ENCODE peak calls at places on chromosomes 13 and 19, in five cellular contexts. One of them, this sample, is unnamed.

GRCh38 chr19:18197306-18197705 is 4.3 kb downstream of the MPV17L2 start:
- DNase-seq in mesothelial cell of epicardium: no peak
- DNase-seq in cerebellar nuclear complex: no peak
- DNase-seq in stimulated activated CD4-positive, alpha-beta T cell treated with anti-CD3 and anti-CD28 coated beads, Interleukin-12 subunit alpha, Interleukin-12 subunit beta, amount 100 ng/mL, for 4 hours: no peak
- DNase-seq in activated CD4-positive, alpha-beta memory T cell treated with anti-CD3 and anti-CD28 coated beads, Interleukin-2, amount 10 ng/mL, durations not matched to agents 7 days and 5 days: no peak
- DNase-seq in this sample: no peak

GRCh38 chr13:75196112-75196855 is 285.7 kb downstream of the TBC1D4 start:
- DNase-seq in mesothelial cell of epicardium: no peak
- DNase-seq in cerebellar nuclear complex: no peak
- DNase-seq in stimulated activated CD4-positive, alpha-beta T cell treated with anti-CD3 and anti-CD28 coated beads, Interleukin-12 subunit alpha, Interleukin-12 subunit beta, amount 100 ng/mL, for 4 hours: no peak
- DNase-seq in activated CD4-positive, alpha-beta memory T cell treated with anti-CD3 and anti-CD28 coated beads, Interleukin-2, amount 10 ng/mL, durations not matched to agents 7 days and 5 days: no peak
- DNase-seq in this sample: no peak

GRCh38 chr13:80680786-80681366 is 339.9 kb upstream of the SPRY2 start:
- DNase-seq in mesothelial cell of epicardium: no peak
- DNase-seq in cerebellar nuclear complex: no peak
- DNase-seq in stimulated activated CD4-positive, alpha-beta T cell treated with anti-CD3 and anti-CD28 coated beads, Interleukin-12 subunit alpha, Interleukin-12 subunit beta, amount 100 ng/mL, for 4 hours: no peak
- DNase-seq in activated CD4-positive, alpha-beta memory T cell treated with anti-CD3 and anti-CD28 coated beads, Interleukin-2, amount 10 ng/mL, durations not matched to agents 7 days and 5 days: no peak
- DNase-seq in this sample: no peak

GRCh38 chr19:46115396-46116109 is 8.9 kb downstream of the IGFL3 start:
- DNase-seq in mesothelial cell of epicardium: no peak
- DNase-seq in cerebellar nuclear complex: no peak
- DNase-seq in stimulated activated CD4-positive, alpha-beta T cell treated with anti-CD3 and anti-CD28 coated beads, Interleukin-12 subunit alpha, Interleukin-12 subunit beta, amount 100 ng/mL, for 4 hours: peak; percentile 41
- DNase-seq in activated CD4-positive, alpha-beta memory T cell treated with anti-CD3 and anti-CD28 coated beads, Interleukin-2, amount 10 ng/mL, durations not matched to agents 7 days and 5 days: peak; percentile 27
- DNase-seq in this sample: no peak

GRCh38 chr19:41758846-41759245 is 3.5 kb downstream of the CEACAM6 start:
- DNase-seq in mesothelial cell of epicardium: no peak
- DNase-seq in cerebellar nuclear complex: no peak
- DNase-seq in stimulated activated CD4-positive, alpha-beta T cell treated with anti-CD3 and anti-CD28 coated beads, Interleukin-12 subunit alpha, Interleukin-12 subunit beta, amount 100 ng/mL, for 4 hours: no peak
- DNase-seq in activated CD4-positive, alpha-beta memory T cell treated with anti-CD3 and anti-CD28 coated beads, Interleukin-2, amount 10 ng/mL, durations not matched to agents 7 days and 5 days: no peak
- DNase-seq in this sample: no peak

GRCh38 chr13:109904218-109904617 is 117.8 kb upstream of the IRS2 start:
- DNase-seq in mesothelial cell of epicardium: no peak
- DNase-seq in cerebellar nuclear complex: no peak
- DNase-seq in stimulated activated CD4-positive, alpha-beta T cell treated with anti-CD3 and anti-CD28 coated beads, Interleukin-12 subunit alpha, Interleukin-12 subunit beta, amount 100 ng/mL, for 4 hours: no peak
- DNase-seq in activated CD4-positive, alpha-beta memory T cell treated with anti-CD3 and anti-CD28 coated beads, Interleukin-2, amount 10 ng/mL, durations not matched to agents 7 days and 5 days: no peak
- DNase-seq in this sample: no peak

GRCh38 chr19:8204961-8205360 is 4.2 kb upstream of the CERS4 start:
- DNase-seq in mesothelial cell of epicardium: no peak
- DNase-seq in cerebellar nuclear complex: no peak
- DNase-seq in stimulated activated CD4-positive, alpha-beta T cell treated with anti-CD3 and anti-CD28 coated beads, Interleukin-12 subunit alpha, Interleukin-12 subunit beta, amount 100 ng/mL, for 4 hours: no peak
- DNase-seq in activated CD4-positive, alpha-beta memory T cell treated with anti-CD3 and anti-CD28 coated beads, Interleukin-2, amount 10 ng/mL, durations not matched to agents 7 days and 5 days: no peak
- DNase-seq in this sample: no peak

GRCh38 chr19:33374406-33374703 is 846 bp downstream of the CEBPG start:
- DNase-seq in mesothelial cell of epicardium: no peak
- DNase-seq in cerebellar nuclear complex: peak; percentile 34
- DNase-seq in stimulated activated CD4-positive, alpha-beta T cell treated with anti-CD3 and anti-CD28 coated beads, Interleukin-12 subunit alpha, Interleukin-12 subunit beta, amount 100 ng/mL, for 4 hours: no peak
- DNase-seq in activated CD4-positive, alpha-beta memory T cell treated with anti-CD3 and anti-CD28 coated beads, Interleukin-2, amount 10 ng/mL, durations not matched to agents 7 days and 5 days: no peak
- DNase-seq in this sample: no peak

GRCh38 chr13:104854007-104854406 is 1681.5 kb downstream of the EFNB2 start:
- DNase-seq in mesothelial cell of epicardium: no peak
- DNase-seq in cerebellar nuclear complex: no peak
- DNase-seq in stimulated activated CD4-positive, alpha-beta T cell treated with anti-CD3 and anti-CD28 coated beads, Interleukin-12 subunit alpha, Interleukin-12 subunit beta, amount 100 ng/mL, for 4 hours: no peak
- DNase-seq in activated CD4-positive, alpha-beta memory T cell treated with anti-CD3 and anti-CD28 coated beads, Interleukin-2, amount 10 ng/mL, durations not matched to agents 7 days and 5 days: no peak
- DNase-seq in this sample: no peak

GRCh38 chr13:102845630-102846260 is at the start of gene ERCC5:
- DNase-seq in mesothelial cell of epicardium: peak; percentile 92
- DNase-seq in cerebellar nuclear complex: peak; percentile 73
- DNase-seq in stimulated activated CD4-positive, alpha-beta T cell treated with anti-CD3 and anti-CD28 coated beads, Interleukin-12 subunit alpha, Interleukin-12 subunit beta, amount 100 ng/mL, for 4 hours: peak; percentile 92
- DNase-seq in activated CD4-positive, alpha-beta memory T cell treated with anti-CD3 and anti-CD28 coated beads, Interleukin-2, amount 10 ng/mL, durations not matched to agents 7 days and 5 days: peak; percentile 96
- DNase-seq in this sample: peak; percentile 96

GRCh38 chr19:18230941-18231734 is 4.9 kb upstream of the PDE4C start:
- DNase-seq in mesothelial cell of epicardium: no peak
- DNase-seq in cerebellar nuclear complex: no peak
- DNase-seq in stimulated activated CD4-positive, alpha-beta T cell treated with anti-CD3 and anti-CD28 coated beads, Interleukin-12 subunit alpha, Interleukin-12 subunit beta, amount 100 ng/mL, for 4 hours: no peak
- DNase-seq in activated CD4-positive, alpha-beta memory T cell treated with anti-CD3 and anti-CD28 coated beads, Interleukin-2, amount 10 ng/mL, durations not matched to agents 7 days and 5 days: no peak
- DNase-seq in this sample: no peak

GRCh38 chr19:54357381-54357780 is 7.3 kb downstream of the LAIR1 start:
- DNase-seq in mesothelial cell of epicardium: no peak
- DNase-seq in cerebellar nuclear complex: no peak
- DNase-seq in stimulated activated CD4-positive, alpha-beta T cell treated with anti-CD3 and anti-CD28 coated beads, Interleukin-12 subunit alpha, Interleukin-12 subunit beta, amount 100 ng/mL, for 4 hours: no peak
- DNase-seq in activated CD4-positive, alpha-beta memory T cell treated with anti-CD3 and anti-CD28 coated beads, Interleukin-2, amount 10 ng/mL, durations not matched to agents 7 days and 5 days: no peak
- DNase-seq in this sample: no peak

GRCh38 chr19:47209323-47210179 is 21.4 kb downstream of the BBC3 start:
- DNase-seq in mesothelial cell of epicardium: no peak
- DNase-seq in cerebellar nuclear complex: no peak
- DNase-seq in stimulated activated CD4-positive, alpha-beta T cell treated with anti-CD3 and anti-CD28 coated beads, Interleukin-12 subunit alpha, Interleukin-12 subunit beta, amount 100 ng/mL, for 4 hours: no peak
- DNase-seq in activated CD4-positive, alpha-beta memory T cell treated with anti-CD3 and anti-CD28 coated beads, Interleukin-2, amount 10 ng/mL, durations not matched to agents 7 days and 5 days: no peak
- DNase-seq in this sample: no peak

GRCh38 chr13:41060723-41061074 is 610 bp upstream of the WBP4 start:
- DNase-seq in mesothelial cell of epicardium: peak; percentile 92
- DNase-seq in cerebellar nuclear complex: peak; percentile 29
- DNase-seq in stimulated activated CD4-positive, alpha-beta T cell treated with anti-CD3 and anti-CD28 coated beads, Interleukin-12 subunit alpha, Interleukin-12 subunit beta, amount 100 ng/mL, for 4 hours: peak; percentile 88
- DNase-seq in activated CD4-positive, alpha-beta memory T cell treated with anti-CD3 and anti-CD28 coated beads, Interleukin-2, amount 10 ng/mL, durations not matched to agents 7 days and 5 days: peak; percentile 84
- DNase-seq in this sample: peak; percentile 80

GRCh38 chr13:31090921-31091624 is 70.6 kb downstream of the HSPH1 start:
- DNase-seq in mesothelial cell of epicardium: no peak
- DNase-seq in cerebellar nuclear complex: no peak
- DNase-seq in stimulated activated CD4-positive, alpha-beta T cell treated with anti-CD3 and anti-CD28 coated beads, Interleukin-12 subunit alpha, Interleukin-12 subunit beta, amount 100 ng/mL, for 4 hours: no peak
- DNase-seq in activated CD4-positive, alpha-beta memory T cell treated with anti-CD3 and anti-CD28 coated beads, Interleukin-2, amount 10 ng/mL, durations not matched to agents 7 days and 5 days: no peak
- DNase-seq in this sample: no peak

GRCh38 chr13:51270606-51271005 is 48.4 kb downstream of the FAM124A start:
- DNase-seq in mesothelial cell of epicardium: no peak
- DNase-seq in cerebellar nuclear complex: no peak
- DNase-seq in stimulated activated CD4-positive, alpha-beta T cell treated with anti-CD3 and anti-CD28 coated beads, Interleukin-12 subunit alpha, Interleukin-12 subunit beta, amount 100 ng/mL, for 4 hours: no peak
- DNase-seq in activated CD4-positive, alpha-beta memory T cell treated with anti-CD3 and anti-CD28 coated beads, Interleukin-2, amount 10 ng/mL, durations not matched to agents 7 days and 5 days: no peak
- DNase-seq in this sample: no peak

GRCh38 chr19:46413262-46414031 is at the start of gene CCDC8:
- DNase-seq in mesothelial cell of epicardium: peak; percentile 88
- DNase-seq in cerebellar nuclear complex: no peak
- DNase-seq in stimulated activated CD4-positive, alpha-beta T cell treated with anti-CD3 and anti-CD28 coated beads, Interleukin-12 subunit alpha, Interleukin-12 subunit beta, amount 100 ng/mL, for 4 hours: no peak
- DNase-seq in activated CD4-positive, alpha-beta memory T cell treated with anti-CD3 and anti-CD28 coated beads, Interleukin-2, amount 10 ng/mL, durations not matched to agents 7 days and 5 days: no peak
- DNase-seq in this sample: peak; percentile 70

GRCh38 chr13:38386421-38386820 is 36.8 kb downstream of the UFM1 start:
- DNase-seq in mesothelial cell of epicardium: no peak
- DNase-seq in cerebellar nuclear complex: no peak
- DNase-seq in stimulated activated CD4-positive, alpha-beta T cell treated with anti-CD3 and anti-CD28 coated beads, Interleukin-12 subunit alpha, Interleukin-12 subunit beta, amount 100 ng/mL, for 4 hours: no peak
- DNase-seq in activated CD4-positive, alpha-beta memory T cell treated with anti-CD3 and anti-CD28 coated beads, Interleukin-2, amount 10 ng/mL, durations not matched to agents 7 days and 5 days: no peak
- DNase-seq in this sample: no peak

GRCh38 chr19:58091251-58091995 is 6.6 kb downstream of the ZSCAN18 start:
- DNase-seq in mesothelial cell of epicardium: no peak
- DNase-seq in cerebellar nuclear complex: no peak
- DNase-seq in stimulated activated CD4-positive, alpha-beta T cell treated with anti-CD3 and anti-CD28 coated beads, Interleukin-12 subunit alpha, Interleukin-12 subunit beta, amount 100 ng/mL, for 4 hours: no peak
- DNase-seq in activated CD4-positive, alpha-beta memory T cell treated with anti-CD3 and anti-CD28 coated beads, Interleukin-2, amount 10 ng/mL, durations not matched to agents 7 days and 5 days: no peak
- DNase-seq in this sample: no peak

GRCh38 chr19:19223060-19223459 is 11.3 kb downstream of the NCAN start:
- DNase-seq in mesothelial cell of epicardium: no peak
- DNase-seq in cerebellar nuclear complex: no peak
- DNase-seq in stimulated activated CD4-positive, alpha-beta T cell treated with anti-CD3 and anti-CD28 coated beads, Interleukin-12 subunit alpha, Interleukin-12 subunit beta, amount 100 ng/mL, for 4 hours: no peak
- DNase-seq in activated CD4-positive, alpha-beta memory T cell treated with anti-CD3 and anti-CD28 coated beads, Interleukin-2, amount 10 ng/mL, durations not matched to agents 7 days and 5 days: no peak
- DNase-seq in this sample: no peak

GRCh38 chr13:97485328-97485727 is 51.4 kb downstream of the RAP2A start:
- DNase-seq in mesothelial cell of epicardium: no peak
- DNase-seq in cerebellar nuclear complex: no peak
- DNase-seq in stimulated activated CD4-positive, alpha-beta T cell treated with anti-CD3 and anti-CD28 coated beads, Interleukin-12 subunit alpha, Interleukin-12 subunit beta, amount 100 ng/mL, for 4 hours: no peak
- DNase-seq in activated CD4-positive, alpha-beta memory T cell treated with anti-CD3 and anti-CD28 coated beads, Interleukin-2, amount 10 ng/mL, durations not matched to agents 7 days and 5 days: no peak
- DNase-seq in this sample: no peak

GRCh38 chr13:49436890-49437289 is 7.0 kb downstream of the CAB39L start:
- DNase-seq in mesothelial cell of epicardium: no peak
- DNase-seq in cerebellar nuclear complex: no peak
- DNase-seq in stimulated activated CD4-positive, alpha-beta T cell treated with anti-CD3 and anti-CD28 coated beads, Interleukin-12 subunit alpha, Interleukin-12 subunit beta, amount 100 ng/mL, for 4 hours: no peak
- DNase-seq in activated CD4-positive, alpha-beta memory T cell treated with anti-CD3 and anti-CD28 coated beads, Interleukin-2, amount 10 ng/mL, durations not matched to agents 7 days and 5 days: no peak
- DNase-seq in this sample: no peak

GRCh38 chr13:26919311-26919710 is 158.7 kb upstream of the GPR12 start:
- DNase-seq in mesothelial cell of epicardium: no peak
- DNase-seq in cerebellar nuclear complex: no peak
- DNase-seq in stimulated activated CD4-positive, alpha-beta T cell treated with anti-CD3 and anti-CD28 coated beads, Interleukin-12 subunit alpha, Interleukin-12 subunit beta, amount 100 ng/mL, for 4 hours: no peak
- DNase-seq in activated CD4-positive, alpha-beta memory T cell treated with anti-CD3 and anti-CD28 coated beads, Interleukin-2, amount 10 ng/mL, durations not matched to agents 7 days and 5 days: no peak
- DNase-seq in this sample: no peak

GRCh38 chr19:29717051-29717450 is 2.0 kb upstream of the C19orf12 start:
- DNase-seq in mesothelial cell of epicardium: no peak
- DNase-seq in cerebellar nuclear complex: no peak
- DNase-seq in stimulated activated CD4-positive, alpha-beta T cell treated with anti-CD3 and anti-CD28 coated beads, Interleukin-12 subunit alpha, Interleukin-12 subunit beta, amount 100 ng/mL, for 4 hours: no peak
- DNase-seq in activated CD4-positive, alpha-beta memory T cell treated with anti-CD3 and anti-CD28 coated beads, Interleukin-2, amount 10 ng/mL, durations not matched to agents 7 days and 5 days: no peak
- DNase-seq in this sample: no peak

GRCh38 chr19:7507884-7508283 is 8.0 kb upstream of the ZNF358 start:
- DNase-seq in mesothelial cell of epicardium: no peak
- DNase-seq in cerebellar nuclear complex: no peak
- DNase-seq in stimulated activated CD4-positive, alpha-beta T cell treated with anti-CD3 and anti-CD28 coated beads, Interleukin-12 subunit alpha, Interleukin-12 subunit beta, amount 100 ng/mL, for 4 hours: no peak
- DNase-seq in activated CD4-positive, alpha-beta memory T cell treated with anti-CD3 and anti-CD28 coated beads, Interleukin-2, amount 10 ng/mL, durations not matched to agents 7 days and 5 days: no peak
- DNase-seq in this sample: peak; percentile 75

GRCh38 chr13:46926856-46927625 is 30.2 kb upstream of the HTR2A start:
- DNase-seq in mesothelial cell of epicardium: no peak
- DNase-seq in cerebellar nuclear complex: no peak
- DNase-seq in stimulated activated CD4-positive, alpha-beta T cell treated with anti-CD3 and anti-CD28 coated beads, Interleukin-12 subunit alpha, Interleukin-12 subunit beta, amount 100 ng/mL, for 4 hours: no peak
- DNase-seq in activated CD4-positive, alpha-beta memory T cell treated with anti-CD3 and anti-CD28 coated beads, Interleukin-2, amount 10 ng/mL, durations not matched to agents 7 days and 5 days: no peak
- DNase-seq in this sample: no peak

GRCh38 chr13:89401209-89401810 is 1730.1 kb downstream of the SLITRK5 start:
- DNase-seq in mesothelial cell of epicardium: no peak
- DNase-seq in cerebellar nuclear complex: no peak
- DNase-seq in stimulated activated CD4-positive, alpha-beta T cell treated with anti-CD3 and anti-CD28 coated beads, Interleukin-12 subunit alpha, Interleukin-12 subunit beta, amount 100 ng/mL, for 4 hours: no peak
- DNase-seq in activated CD4-positive, alpha-beta memory T cell treated with anti-CD3 and anti-CD28 coated beads, Interleukin-2, amount 10 ng/mL, durations not matched to agents 7 days and 5 days: no peak
- DNase-seq in this sample: no peak

GRCh38 chr13:109682534-109683244 is 103.7 kb downstream of the IRS2 start:
- DNase-seq in mesothelial cell of epicardium: no peak
- DNase-seq in cerebellar nuclear complex: no peak
- DNase-seq in stimulated activated CD4-positive, alpha-beta T cell treated with anti-CD3 and anti-CD28 coated beads, Interleukin-12 subunit alpha, Interleukin-12 subunit beta, amount 100 ng/mL, for 4 hours: no peak
- DNase-seq in activated CD4-positive, alpha-beta memory T cell treated with anti-CD3 and anti-CD28 coated beads, Interleukin-2, amount 10 ng/mL, durations not matched to agents 7 days and 5 days: no peak
- DNase-seq in this sample: no peak

GRCh38 chr19:11538232-11539036 is at the start of gene CNN1:
- DNase-seq in mesothelial cell of epicardium: peak; percentile 68
- DNase-seq in cerebellar nuclear complex: no peak
- DNase-seq in stimulated activated CD4-positive, alpha-beta T cell treated with anti-CD3 and anti-CD28 coated beads, Interleukin-12 subunit alpha, Interleukin-12 subunit beta, amount 100 ng/mL, for 4 hours: no peak
- DNase-seq in activated CD4-positive, alpha-beta memory T cell treated with anti-CD3 and anti-CD28 coated beads, Interleukin-2, amount 10 ng/mL, durations not matched to agents 7 days and 5 days: no peak
- DNase-seq in this sample: peak; percentile 40

GRCh38 chr13:44854264-44855060 is 134.8 kb downstream of the NUFIP1 start:
- DNase-seq in mesothelial cell of epicardium: no peak
- DNase-seq in cerebellar nuclear complex: no peak
- DNase-seq in stimulated activated CD4-positive, alpha-beta T cell treated with anti-CD3 and anti-CD28 coated beads, Interleukin-12 subunit alpha, Interleukin-12 subunit beta, amount 100 ng/mL, for 4 hours: no peak
- DNase-seq in activated CD4-positive, alpha-beta memory T cell treated with anti-CD3 and anti-CD28 coated beads, Interleukin-2, amount 10 ng/mL, durations not matched to agents 7 days and 5 days: no peak
- DNase-seq in this sample: peak; percentile 26

GRCh38 chr13:69468624-69469023 is 639.0 kb upstream of the ATXN8OS start:
- DNase-seq in mesothelial cell of epicardium: no peak
- DNase-seq in cerebellar nuclear complex: no peak
- DNase-seq in stimulated activated CD4-positive, alpha-beta T cell treated with anti-CD3 and anti-CD28 coated beads, Interleukin-12 subunit alpha, Interleukin-12 subunit beta, amount 100 ng/mL, for 4 hours: no peak
- DNase-seq in activated CD4-positive, alpha-beta memory T cell treated with anti-CD3 and anti-CD28 coated beads, Interleukin-2, amount 10 ng/mL, durations not matched to agents 7 days and 5 days: no peak
- DNase-seq in this sample: no peak

GRCh38 chr13:110185696-110186095 is 121.3 kb downstream of the COL4A1 start:
- DNase-seq in mesothelial cell of epicardium: no peak
- DNase-seq in cerebellar nuclear complex: no peak
- DNase-seq in stimulated activated CD4-positive, alpha-beta T cell treated with anti-CD3 and anti-CD28 coated beads, Interleukin-12 subunit alpha, Interleukin-12 subunit beta, amount 100 ng/mL, for 4 hours: no peak
- DNase-seq in activated CD4-positive, alpha-beta memory T cell treated with anti-CD3 and anti-CD28 coated beads, Interleukin-2, amount 10 ng/mL, durations not matched to agents 7 days and 5 days: no peak
- DNase-seq in this sample: no peak

GRCh38 chr19:53102701-53103140 is 501 bp downstream of the ZNF160 start:
- DNase-seq in mesothelial cell of epicardium: peak; percentile 53
- DNase-seq in cerebellar nuclear complex: no peak
- DNase-seq in stimulated activated CD4-positive, alpha-beta T cell treated with anti-CD3 and anti-CD28 coated beads, Interleukin-12 subunit alpha, Interleukin-12 subunit beta, amount 100 ng/mL, for 4 hours: peak; percentile 12
- DNase-seq in activated CD4-positive, alpha-beta memory T cell treated with anti-CD3 and anti-CD28 coated beads, Interleukin-2, amount 10 ng/mL, durations not matched to agents 7 days and 5 days: peak; percentile 61
- DNase-seq in this sample: peak; percentile 74

GRCh38 chr13:27057817-27058216 is 113.8 kb downstream of the USP12 start:
- DNase-seq in mesothelial cell of epicardium: no peak
- DNase-seq in cerebellar nuclear complex: no peak
- DNase-seq in stimulated activated CD4-positive, alpha-beta T cell treated with anti-CD3 and anti-CD28 coated beads, Interleukin-12 subunit alpha, Interleukin-12 subunit beta, amount 100 ng/mL, for 4 hours: no peak
- DNase-seq in activated CD4-positive, alpha-beta memory T cell treated with anti-CD3 and anti-CD28 coated beads, Interleukin-2, amount 10 ng/mL, durations not matched to agents 7 days and 5 days: no peak
- DNase-seq in this sample: no peak

GRCh38 chr13:112042496-112042895 is 24.5 kb upstream of the SOX1 start:
- DNase-seq in mesothelial cell of epicardium: no peak
- DNase-seq in cerebellar nuclear complex: no peak
- DNase-seq in stimulated activated CD4-positive, alpha-beta T cell treated with anti-CD3 and anti-CD28 coated beads, Interleukin-12 subunit alpha, Interleukin-12 subunit beta, amount 100 ng/mL, for 4 hours: no peak
- DNase-seq in activated CD4-positive, alpha-beta memory T cell treated with anti-CD3 and anti-CD28 coated beads, Interleukin-2, amount 10 ng/mL, durations not matched to agents 7 days and 5 days: no peak
- DNase-seq in this sample: no peak

GRCh38 chr13:110294146-110294545 is 12.8 kb downstream of the COL4A1 start:
- DNase-seq in mesothelial cell of epicardium: no peak
- DNase-seq in cerebellar nuclear complex: no peak
- DNase-seq in stimulated activated CD4-positive, alpha-beta T cell treated with anti-CD3 and anti-CD28 coated beads, Interleukin-12 subunit alpha, Interleukin-12 subunit beta, amount 100 ng/mL, for 4 hours: no peak
- DNase-seq in activated CD4-positive, alpha-beta memory T cell treated with anti-CD3 and anti-CD28 coated beads, Interleukin-2, amount 10 ng/mL, durations not matched to agents 7 days and 5 days: no peak
- DNase-seq in this sample: no peak

GRCh38 chr19:58543826-58544590 is at the start of gene TRIM28:
- DNase-seq in mesothelial cell of epicardium: peak; percentile 100
- DNase-seq in cerebellar nuclear complex: no peak
- DNase-seq in stimulated activated CD4-positive, alpha-beta T cell treated with anti-CD3 and anti-CD28 coated beads, Interleukin-12 subunit alpha, Interleukin-12 subunit beta, amount 100 ng/mL, for 4 hours: peak; percentile 100
- DNase-seq in activated CD4-positive, alpha-beta memory T cell treated with anti-CD3 and anti-CD28 coated beads, Interleukin-2, amount 10 ng/mL, durations not matched to agents 7 days and 5 days: peak; percentile 100
- DNase-seq in this sample: peak; percentile 99

GRCh38 chr19:10784257-10784656 is 51.8 kb downstream of the TMED1 start:
- DNase-seq in mesothelial cell of epicardium: no peak
- DNase-seq in cerebellar nuclear complex: no peak
- DNase-seq in stimulated activated CD4-positive, alpha-beta T cell treated with anti-CD3 and anti-CD28 coated beads, Interleukin-12 subunit alpha, Interleukin-12 subunit beta, amount 100 ng/mL, for 4 hours: no peak
- DNase-seq in activated CD4-positive, alpha-beta memory T cell treated with anti-CD3 and anti-CD28 coated beads, Interleukin-2, amount 10 ng/mL, durations not matched to agents 7 days and 5 days: no peak
- DNase-seq in this sample: no peak